ENCODE peak calls at places on chromosomes 7 and 10, in four cellular contexts. G, I, B and L are unnamed samples.

GRCh38 chr7:126716321-126716720 is 536.4 kb downstream of the GRM8 start:
- DNase-seq in I (peak; percentile 23), B (no peak), G (no peak), L (no peak)

GRCh38 chr10:123287594-123288247 is 133.5 kb downstream of the BUB3 start:
- DNase-seq in I (peak; percentile 99), G (peak; percentile 83), B (no peak), L (no peak)

GRCh38 chr7:114026486-114027089 is 107.8 kb upstream of the PPP1R3A start:
- DNase-seq in I (peak; percentile 58), G (no peak), B (no peak), L (peak; percentile 30)

GRCh38 chr10:117174439-117175214 is 22.7 kb upstream of the KCNK18 start:
- DNase-seq in B (peak; percentile 90), G (no peak), I (peak; percentile 74), L (peak; percentile 50)

GRCh38 chr10:522350-522749 is 167.1 kb downstream of the DIP2C start:
- DNase-seq in G (no peak), B (no peak), I (no peak), L (no peak)

GRCh38 chr7:18320971-18321567 is 174.5 kb upstream of the HDAC9 start:
- DNase-seq in G (no peak), I (peak; percentile 58), B (no peak), L (peak; percentile 38)

GRCh38 chr10:63267414-63268138 is 134.4 kb downstream of the NRBF2 start:
- DNase-seq in G (peak; percentile 42), I (peak; percentile 81), B (no peak), L (no peak)

GRCh38 chr7:34675749-34676374 is 17.8 kb downstream of the NPSR1 start:
- DNase-seq in I (peak; percentile 21), G (no peak), B (no peak), L (no peak)

GRCh38 chr10:47289921-47290320 is 10.1 kb upstream of the GDF10 start:
- DNase-seq in G (no peak), B (no peak), I (no peak), L (no peak)

GRCh38 chr7:156533964-156534363 is 106.6 kb upstream of the RNF32 start:
- DNase-seq in B (no peak), I (no peak), G (no peak), L (no peak)

GRCh38 chr7:43072530-43072929 is 39.9 kb upstream of the HECW1 start:
- DNase-seq in B (no peak), I (no peak), G (no peak), L (no peak)

GRCh38 chr7:19235680-19236079 is 90.5 kb upstream of the FERD3L start:
- DNase-seq in B (no peak), G (no peak), I (peak; percentile 52), L (no peak)

GRCh38 chr7:17680026-17680425 is 260.3 kb downstream of the SNX13 start:
- DNase-seq in I (peak; percentile 96), B (peak; percentile 29), G (peak; percentile 49), L (no peak)

GRCh38 chr7:87226495-87226894 is 7.0 kb upstream of the TMEM243 start:
- DNase-seq in B (no peak), G (no peak), I (no peak), L (no peak)

GRCh38 chr7:108014200-108014599 is 11.2 kb upstream of the LAMB1 start:
- DNase-seq in I (no peak), G (no peak), B (no peak), L (no peak)

GRCh38 chr10:9301148-9301547 is 1246.7 kb downstream of the GATA3 start:
- DNase-seq in I (peak; percentile 5), B (no peak), G (no peak), L (no peak)

GRCh38 chr10:72328045-72328828 is 26.5 kb downstream of the DNAJB12 start:
- DNase-seq in B (peak; percentile 72), I (peak; percentile 40), G (no peak), L (peak; percentile 40)

GRCh38 chr7:155591055-155591750 is 44.8 kb upstream of the CNPY1 start:
- DNase-seq in B (peak; percentile 57), G (no peak), I (peak; percentile 35), L (no peak)

GRCh38 chr10:71783917-71784678 is 10.8 kb upstream of the VSIR start:
- DNase-seq in I (no peak), B (no peak), G (no peak), L (no peak)

DNA sequence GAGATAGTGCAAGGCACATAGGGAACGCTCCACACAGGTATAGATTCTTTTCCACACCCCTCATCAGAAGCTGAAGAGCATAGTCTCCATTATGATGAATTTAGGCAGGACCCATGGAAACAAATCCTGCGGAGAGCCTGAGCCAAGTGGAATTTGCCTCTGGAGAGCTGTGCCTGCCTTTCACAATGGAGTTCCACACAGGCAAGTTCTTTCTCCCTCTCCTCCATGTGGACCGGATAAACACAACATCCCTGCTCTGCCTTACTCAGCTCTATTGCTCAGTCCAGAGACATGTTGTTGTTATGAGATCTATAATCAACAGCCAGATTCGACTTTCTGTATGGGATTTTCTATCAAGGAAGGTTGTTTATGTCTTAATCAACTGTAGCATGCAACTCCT is 59.4 kb upstream of the ELMO1 start:
- DNase-seq in B (no peak), G (no peak), I (no peak), L (no peak)
- TF ChIP-seq CTCF in B (no peak), G (no peak), I (no peak), L (no peak)

GRCh38 chr10:111076191-111076681 is 593 bp upstream of the ADRA2A start:
- DNase-seq in G (no peak), B (peak; percentile 73), I (no peak), L (no peak)

GRCh38 chr10:111076682-111077661 is at the start of gene ADRA2A:
- DNase-seq in G (no peak), I (no peak), B (peak; percentile 44), L (peak; percentile 35)

GRCh38 chr10:111078505-111079185 is 1.8 kb downstream of the ADRA2A start:
- DNase-seq in I (no peak), G (no peak), B (no peak), L (no peak)

GRCh38 chr10:111079241-111079760 is 2.5 kb downstream of the ADRA2A start:
- DNase-seq in G (no peak), I (no peak), B (no peak), L (no peak)

GRCh38 chr10:111077715-111078504 is 1.1 kb downstream of the ADRA2A start:
- DNase-seq in G (no peak), I (no peak), B (peak; percentile 29), L (no peak)
- H3K4me3 ChIP-seq in G (peak overlapping the region; percentile 44), I (no peak overlapping the region), B (peak overlapping the region; percentile 62), L (peak overlapping the region; percentile 53)

GRCh38 chr10:109103278-109103677 is 820.0 kb downstream of the XPNPEP1 start:
- DNase-seq in I (no peak), B (no peak), G (no peak), L (no peak)
- TF ChIP-seq CTCF in I (no peak), B (no peak), G (no peak), L (no peak)

GRCh38 chr7:71613316-71613715 is 481.4 kb downstream of the GALNT17 start:
- DNase-seq in B (no peak), I (no peak), G (no peak), L (no peak)
- H3K4me3 ChIP-seq in B (no peak overlapping the region), I (no peak overlapping the region), G (no peak overlapping the region), L (no peak overlapping the region)

GRCh38 chr10:43043342-43043772 is 33.5 kb upstream of the RET start:
- DNase-seq in I (no peak), G (no peak), B (no peak), L (no peak)

GRCh38 chr10:43041422-43042342 is 35.2 kb upstream of the RET start:
- DNase-seq in B (no peak), I (no peak), G (no peak), L (no peak)

GRCh38 chr10:43043773-43044394 is 33.0 kb upstream of the RET start:
- DNase-seq in G (no peak), B (no peak), I (no peak), L (no peak)

GRCh38 chr10:43044444-43045245 is 32.2 kb upstream of the RET start:
- DNase-seq in B (peak; percentile 25), G (no peak), I (no peak), L (no peak)

DNA sequence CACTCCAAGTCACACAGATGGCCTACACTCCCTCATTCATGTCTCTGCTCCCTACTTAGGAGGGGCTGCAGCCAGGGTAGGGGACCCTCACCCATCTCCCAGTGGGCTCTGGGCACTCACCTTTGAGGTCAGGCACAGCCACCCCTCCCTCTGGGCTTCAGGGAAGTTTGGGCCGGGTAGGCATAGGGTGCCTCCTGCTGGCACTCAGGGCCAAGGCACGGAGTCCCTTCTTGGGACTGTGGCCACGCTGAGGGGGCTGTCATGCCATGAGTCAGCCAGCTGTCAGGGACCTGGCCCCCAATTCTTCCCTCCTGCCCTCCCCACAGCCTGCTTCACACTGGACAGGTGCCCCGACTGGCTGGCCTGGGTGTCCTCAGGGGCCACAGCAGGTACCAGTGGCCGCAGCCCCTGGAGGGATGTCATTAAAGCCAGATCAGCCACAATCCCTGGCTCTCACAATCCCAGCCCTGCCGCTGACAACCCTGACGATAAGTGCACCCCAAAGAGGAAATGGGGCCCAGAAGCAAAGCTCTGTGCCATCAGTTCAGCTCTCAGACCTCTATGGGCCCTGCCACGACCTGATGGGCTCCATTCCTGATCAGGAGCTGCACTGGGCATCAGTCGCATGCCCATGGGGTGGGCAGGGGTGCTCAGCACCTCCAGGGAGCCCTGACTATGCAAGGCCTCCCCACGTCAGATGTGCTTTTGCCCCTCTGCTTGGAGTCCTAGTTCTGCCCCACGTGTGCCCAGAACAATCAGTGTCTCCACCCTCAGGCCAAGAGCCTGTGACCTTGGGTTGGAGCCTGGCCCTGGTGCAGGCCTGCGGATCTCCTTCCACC is 34.1 kb upstream of the RET start:
- DNase-seq in B (no peak), G (no peak), I (no peak), L (no peak)
- TF ChIP-seq CTCF in B (no peak), G (no peak), I (no peak), L (peak; percentile 14)